ENCODE peak calls at places on chromosomes 13 and 19, in ten cellular contexts. V is heart right ventricle; E is HepG2; Q is mucosa of descending colon; O is right lobe of liver; J is activated CD8-positive, alpha-beta T cell treated with anti-CD3 and anti-CD28 coated beads for 36 hours; K is Panc1; C is upper lobe of left lung; Z is body of pancreas; L is psoas muscle. M is an unnamed sample.

GRCh38 chr19:16462757-16463250 is 9.0 kb downstream of the EPS15L1 start:
- ATAC-seq in V (peak), E (no peak), Q (peak), O (peak), J (peak), K (peak), C (no peak), Z (no peak), L (peak), M (peak)

GRCh38 chr19:49327878-49328544 is 3.0 kb upstream of the SLC6A16 start:
- ATAC-seq in V (no peak), E (peak), Q (peak), O (peak), J (peak), K (no peak), C (peak), Z (no peak), L (peak), M (no peak)

GRCh38 chr13:25727250-25727649 is 324.6 kb downstream of the SHISA2 start:
- ATAC-seq in V (no peak), E (peak), Q (peak), O (peak), J (no peak), K (no peak), C (no peak), Z (peak), L (no peak), M (no peak)

GRCh38 chr13:101627556-101627943 is 175.1 kb downstream of the ITGBL1 start:
- ATAC-seq in V (no peak), E (peak), Q (peak), O (peak), J (peak), K (peak), C (peak), Z (no peak), L (no peak), M (no peak)

GRCh38 chr19:10305139-10305806 is 4.3 kb downstream of the ZGLP1 start:
- ATAC-seq in V (peak), E (no peak), Q (peak), O (peak), J (no peak), K (no peak), C (peak), Z (no peak), L (peak), M (no peak)

GRCh38 chr13:102197193-102197592 is 204.7 kb downstream of the FGF14 start:
- ATAC-seq in V (peak), E (peak), Q (no peak), O (peak), J (no peak), K (no peak), C (peak), Z (no peak), L (no peak), M (no peak)

GRCh38 chr19:21028969-21029268 is 8.5 kb downstream of the ZNF430 start:
- ATAC-seq in V (no peak), E (no peak), Q (no peak), O (no peak), J (no peak), K (no peak), C (no peak), Z (no peak), L (no peak), M (no peak)

GRCh38 chr13:30415430-30416030 is 6.8 kb upstream of the UBE2L5 start:
- ATAC-seq in V (no peak), E (no peak), Q (peak), O (no peak), J (no peak), K (no peak), C (no peak), Z (no peak), L (no peak), M (no peak)

GRCh38 chr13:96475103-96475502 is 385.2 kb downstream of the HS6ST3 start:
- ATAC-seq in V (no peak), E (no peak), Q (no peak), O (no peak), J (no peak), K (no peak), C (no peak), Z (no peak), L (no peak), M (no peak)

GRCh38 chr19:55372316-55373081 is 2.2 kb upstream of the IL11 start:
- ATAC-seq in V (no peak), E (no peak), Q (no peak), O (peak), J (peak), K (no peak), C (no peak), Z (no peak), L (no peak), M (no peak)

GRCh38 chr13:77415253-77416127 is 88.6 kb upstream of the MYCBP2 start:
- ATAC-seq in V (no peak), E (no peak), Q (peak), O (no peak), J (no peak), K (no peak), C (peak), Z (no peak), L (no peak), M (peak)

GRCh38 chr19:54352041-54352440 is 12.7 kb downstream of the LAIR1 start:
- ATAC-seq in V (no peak), E (peak), Q (peak), O (peak), J (peak), K (no peak), C (no peak), Z (no peak), L (no peak), M (no peak)

GRCh38 chr13:98997738-98998641 is 20.1 kb upstream of the DOCK9 start:
- ATAC-seq in V (peak), E (no peak), Q (peak), O (no peak), J (peak), K (no peak), C (no peak), Z (no peak), L (peak), M (peak)

GRCh38 chr13:24905242-24905641 is 141.3 kb downstream of the RNF17 start:
- ATAC-seq in V (no peak), E (no peak), Q (no peak), O (no peak), J (no peak), K (no peak), C (no peak), Z (no peak), L (no peak), M (no peak)

GRCh38 chr19:45527731-45528130 is 20.5 kb downstream of the VASP start:
- ATAC-seq in V (no peak), E (no peak), Q (no peak), O (no peak), J (no peak), K (peak), C (no peak), Z (no peak), L (no peak), M (no peak)

GRCh38 chr13:22812793-22813192 is 368.0 kb upstream of the SGCG start:
- ATAC-seq in V (peak), E (no peak), Q (peak), O (peak), J (no peak), K (no peak), C (peak), Z (no peak), L (no peak), M (no peak)

GRCh38 chr13:102276479-102276878 is 125.4 kb downstream of the FGF14 start:
- ATAC-seq in V (no peak), E (no peak), Q (no peak), O (no peak), J (no peak), K (no peak), C (no peak), Z (no peak), L (no peak), M (no peak)

GRCh38 chr13:48797761-48798160 is 144.0 kb downstream of the CYSLTR2 start:
- ATAC-seq in V (no peak), E (no peak), Q (no peak), O (no peak), J (no peak), K (no peak), C (no peak), Z (no peak), L (no peak), M (no peak)

GRCh38 chr13:59043016-59043415 is 1120.7 kb downstream of the DIAPH3 start:
- ATAC-seq in V (no peak), E (no peak), Q (no peak), O (no peak), J (no peak), K (no peak), C (no peak), Z (no peak), L (no peak), M (no peak)

GRCh38 chr13:48818495-48818961 is 157.2 kb upstream of the FNDC3A start:
- ATAC-seq in V (peak), E (no peak), Q (peak), O (no peak), J (no peak), K (peak), C (peak), Z (no peak), L (no peak), M (peak)

DNA sequence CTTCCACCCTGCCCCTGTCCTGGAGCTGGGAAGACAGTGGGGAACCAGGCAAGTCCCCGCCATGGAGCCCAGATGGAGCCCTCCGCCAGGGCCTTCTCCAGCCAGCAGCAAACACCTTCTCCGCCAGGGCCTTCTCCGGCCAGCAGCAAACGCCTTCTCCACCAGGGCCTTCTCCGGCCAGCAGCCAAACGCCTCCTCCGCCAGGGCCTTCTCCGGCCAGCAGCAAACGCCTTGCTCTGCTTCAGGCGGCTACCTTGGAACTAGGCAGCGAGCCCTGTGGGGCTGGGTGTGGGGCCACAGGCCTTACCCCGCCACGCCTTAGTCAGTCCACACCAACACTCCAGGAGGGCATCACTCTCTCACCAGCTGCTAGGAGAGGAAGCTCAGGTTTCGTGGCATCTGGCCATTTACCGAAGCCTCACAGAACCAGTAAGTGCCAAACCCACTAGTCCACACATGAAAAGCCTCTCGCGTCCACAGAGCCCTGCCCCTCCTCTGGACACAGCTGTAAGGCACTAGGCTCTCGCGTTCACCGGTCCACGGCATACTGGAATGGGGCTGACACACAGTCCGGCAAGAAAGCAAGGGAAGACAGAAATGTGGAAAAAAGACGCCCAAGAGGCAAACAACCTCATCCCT is 41.0 kb downstream of the MLLT1 start:
- ATAC-seq in V (peak), E (no peak), Q (peak), O (no peak), J (no peak), K (no peak), C (peak), Z (no peak), L (peak), M (peak)
- TF ChIP-seq CTCF in V (peak), E (no peak), Q (no peak), O (no peak), J (no peak), K (no peak), C (no peak), Z (no peak), L (no peak), M (peak)

GRCh38 chr19:13366529-13367143 is 139.6 kb downstream of the CACNA1A start:
- ATAC-seq in V (no peak), E (no peak), Q (no peak), O (no peak), J (no peak), K (peak), C (no peak), Z (no peak), L (no peak), M (no peak)
- TF ChIP-seq CTCF in V (no peak), E (peak), Q (no peak), O (no peak), J (peak), K (peak), C (no peak), Z (no peak), L (no peak), M (no peak)

DNA sequence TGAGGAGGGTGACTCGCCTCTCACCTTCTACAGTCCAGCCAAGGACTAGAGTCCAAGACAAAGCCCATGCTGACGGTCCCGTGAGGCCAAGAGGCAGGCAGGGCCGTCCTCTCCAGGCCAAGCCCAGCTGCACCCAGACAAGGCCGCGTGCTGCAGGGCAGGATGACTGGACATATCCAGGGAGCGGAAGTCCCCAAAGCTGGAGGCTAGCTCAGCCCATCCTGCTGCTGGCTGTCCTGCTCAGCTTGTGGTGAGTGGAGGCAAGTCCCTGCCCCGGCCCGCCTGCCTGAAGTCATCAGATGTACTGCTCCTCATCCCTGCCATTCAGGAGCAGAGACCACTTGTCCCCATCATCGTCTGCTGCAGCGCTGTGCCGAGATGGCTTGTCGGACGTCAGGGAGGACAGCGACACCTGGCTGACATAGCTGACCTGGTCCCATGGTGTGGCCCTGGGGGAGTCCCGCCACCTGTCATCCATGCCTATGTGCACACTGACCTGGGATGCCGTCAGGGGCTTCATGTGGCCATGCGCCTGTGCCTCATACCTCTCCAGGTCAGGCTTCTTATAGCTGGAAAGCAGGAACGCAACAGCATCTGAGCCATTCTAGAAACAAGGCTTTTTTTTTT is 72.8 kb downstream of the CCDC70 start:
- ATAC-seq in V (no peak), E (no peak), Q (no peak), O (no peak), J (no peak), K (no peak), C (no peak), Z (no peak), L (no peak), M (no peak)
- TF ChIP-seq CTCF in V (no peak), E (no peak), Q (no peak), O (no peak), J (no peak), K (no peak), C (no peak), Z (no peak), L (no peak), M (no peak)

GRCh38 chr19:14871619-14872230 is 14.2 kb downstream of the OR7A17 start:
- ATAC-seq in V (no peak), E (no peak), Q (no peak), O (no peak), J (no peak), K (no peak), C (no peak), Z (no peak), L (no peak), M (no peak)
- TF ChIP-seq CTCF in V (peak), E (peak), Q (no peak), O (peak), J (peak), K (peak), C (no peak), Z (peak), L (peak), M (no peak)

DNA sequence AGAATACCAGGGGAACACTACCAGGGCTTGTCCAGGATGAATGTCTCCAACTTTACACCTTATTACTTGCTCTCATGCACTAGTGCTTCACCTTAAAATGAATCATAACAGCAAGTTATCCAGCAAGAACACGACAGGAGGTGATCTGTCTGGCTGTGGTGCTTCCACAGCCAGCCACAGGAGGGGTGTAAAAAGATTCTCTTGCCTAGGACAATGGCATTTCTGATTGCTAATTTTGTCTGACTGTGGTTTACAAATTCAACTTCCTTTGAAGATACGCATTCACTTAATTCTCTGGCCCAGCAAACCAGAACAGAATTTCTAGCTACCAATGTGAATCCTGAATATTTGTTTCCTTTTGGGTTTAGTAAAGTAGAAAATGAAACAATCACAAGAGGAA is 23.1 kb upstream of the COG3 start:
- ATAC-seq in V (peak), E (peak), Q (peak), O (peak), J (peak), K (no peak), C (no peak), Z (no peak), L (peak), M (no peak)
- TF ChIP-seq CTCF in V (peak), E (peak), Q (no peak), O (peak), J (no peak), K (no peak), C (no peak), Z (no peak), L (peak), M (no peak)

GRCh38 chr13:112689498-112690241 is at the start of gene ATP11A:
- ATAC-seq in V (peak), E (peak), Q (peak), O (peak), J (peak), K (peak), C (peak), Z (peak), L (peak), M (peak)
- TF ChIP-seq CTCF in V (peak), E (peak), Q (no peak), O (no peak), J (no peak), K (no peak), C (no peak), Z (no peak), L (no peak), M (no peak)

DNA sequence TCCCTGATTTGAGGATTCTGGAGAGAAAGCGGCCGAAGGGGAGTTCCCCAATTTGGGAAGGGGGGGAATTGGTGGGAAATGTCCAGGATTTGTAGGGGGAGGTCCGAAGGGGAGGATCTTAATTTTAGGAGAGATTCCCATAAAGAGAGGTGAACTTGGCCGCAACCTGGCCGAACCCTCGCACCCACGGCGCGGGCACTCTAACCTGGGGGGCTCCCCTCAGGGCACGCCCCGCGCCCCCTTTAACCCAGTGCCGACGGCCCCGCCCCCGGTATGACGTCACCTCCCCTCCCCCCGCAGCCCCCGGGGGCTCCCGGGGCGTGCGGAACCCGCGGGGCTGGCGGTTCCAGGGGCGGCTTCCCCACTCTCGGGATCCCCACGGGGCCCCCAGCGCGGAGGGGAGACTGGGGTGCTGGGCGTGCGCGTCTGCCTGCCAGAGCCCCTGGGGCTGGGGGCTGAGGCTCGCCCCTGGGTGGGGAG is 1.1 kb downstream of the PTPRS start:
- ATAC-seq in V (peak), E (no peak), Q (no peak), O (no peak), J (no peak), K (no peak), C (peak), Z (no peak), L (no peak), M (no peak)
- TF ChIP-seq CTCF in V (no peak), E (no peak), Q (no peak), O (no peak), J (no peak), K (no peak), C (no peak), Z (no peak), L (no peak), M (no peak)